ENCODE peak calls at places on chromosomes 3 and 15, in six cellular contexts. M is H9, H is IMR-90, Y is H1, E is mesenchymal stem cell, U is trophoblast cell. L is an unnamed sample.

GRCh38 chr3:71072288-71072687 is 511.2 kb downstream of the FOXP1 start:
- DNase-seq in M (no peak), H (no peak), Y (no peak), E (no peak), U (no peak), L (no peak)

GRCh38 chr3:134427400-134428111 is 53.3 kb upstream of the AMOTL2 start:
- DNase-seq in M (no peak), H (peak; percentile 100), Y (no peak), E (peak; percentile 99), U (peak; percentile 99), L (no peak)

GRCh38 chr15:39596358-39597051 is 15.6 kb downstream of the THBS1 start:
- DNase-seq in M (no peak), H (peak; percentile 52), Y (no peak), E (peak; percentile 47), U (no peak), L (no peak)

GRCh38 chr15:85967553-85967952 is 112.1 kb upstream of the AGBL1 start:
- DNase-seq in M (no peak), H (no peak), Y (no peak), E (no peak), U (no peak), L (no peak)

GRCh38 chr3:3800685-3801509 is 1.7 kb downstream of the LRRN1 start:
- DNase-seq in M (peak; percentile 40), H (no peak), Y (no peak), E (no peak), U (peak; percentile 13), L (peak; percentile 32)

GRCh38 chr3:88058593-88059379 is at the start of the genes CGGBP1 and ZNF654:
- DNase-seq in M (peak; percentile 98), H (peak; percentile 99), Y (peak; percentile 94), E (peak; percentile 100), U (peak; percentile 99), L (peak; percentile 98)

GRCh38 chr15:27061739-27062138 is 90.8 kb downstream of the GABRG3 start:
- DNase-seq in M (no peak), H (no peak), Y (no peak), E (no peak), U (no peak), L (no peak)

GRCh38 chr3:99902091-99902490 is 84.4 kb downstream of the CMSS1 start:
- DNase-seq in M (no peak), H (peak; percentile 43), Y (no peak), E (no peak), U (peak; percentile 8), L (no peak)

GRCh38 chr3:133377396-133377795 is 22.5 kb upstream of the BFSP2 start:
- DNase-seq in M (no peak), H (peak; percentile 69), Y (no peak), E (peak; percentile 43), U (peak; percentile 63), L (no peak)

GRCh38 chr15:75451674-75452363 is at the start of gene SIN3A:
- DNase-seq in M (peak; percentile 100), H (peak; percentile 100), Y (peak; percentile 100), E (peak; percentile 100), U (peak; percentile 100), L (peak; percentile 100)

GRCh38 chr15:75451202-75451673 is 252 bp downstream of the SIN3A start:
- DNase-seq in M (no peak), H (no peak), Y (no peak), E (no peak), U (no peak), L (no peak)

GRCh38 chr15:75452364-75452967 is 976 bp upstream of the SIN3A start:
- DNase-seq in M (peak; percentile 80), H (peak; percentile 70), Y (no peak), E (peak; percentile 91), U (peak; percentile 88), L (peak; percentile 70)

GRCh38 chr15:75449585-75450306 is 1.7 kb downstream of the SIN3A start:
- DNase-seq in M (no peak), H (no peak), Y (no peak), E (no peak), U (no peak), L (no peak)

GRCh38 chr15:75450307-75451201 is 936 bp downstream of the SIN3A start:
- DNase-seq in M (peak; percentile 98), H (peak; percentile 96), Y (peak; percentile 94), E (peak; percentile 98), U (peak; percentile 86), L (peak; percentile 97)
- H2AFZ ChIP-seq in M (no peak overlapping the region), H (peak overlapping the region; percentile 92), Y (no peak overlapping the region), E (peak overlapping the region; percentile 30), U (peak overlapping the region; percentile 62), L (peak overlapping the region; percentile 58)

GRCh38 chr15:63380828-63381282 is 791 bp downstream of the CA12 start:
- DNase-seq in M (no peak), H (no peak), Y (no peak), E (no peak), U (no peak), L (no peak)

GRCh38 chr15:63381301-63382192 is at the start of gene CA12:
- DNase-seq in M (peak; percentile 63), H (peak; percentile 55), Y (peak; percentile 34), E (peak; percentile 47), U (peak; percentile 71), L (peak; percentile 38)

GRCh38 chr15:63380151-63380827 is 1.4 kb downstream of the CA12 start:
- DNase-seq in M (no peak), H (no peak), Y (no peak), E (no peak), U (no peak), L (no peak)

GRCh38 chr15:63378946-63379345 is 2.7 kb downstream of the CA12 start:
- DNase-seq in M (no peak), H (no peak), Y (no peak), E (no peak), U (no peak), L (no peak)

GRCh38 chr15:63379492-63380150 is 2.0 kb downstream of the CA12 start:
- DNase-seq in M (no peak), H (no peak), Y (no peak), E (no peak), U (no peak), L (no peak)
- H3K23ac ChIP-seq in M (no peak overlapping the region), H (peak overlapping the region; percentile 54), Y (no peak overlapping the region), E (no peak overlapping the region), U (no peak overlapping the region), L (no peak overlapping the region)

GRCh38 chr3:106172780-106173179 is 304.0 kb upstream of the CBLB start:
- DNase-seq in M (no peak), H (no peak), Y (no peak), E (no peak), U (no peak), L (no peak)

DNA sequence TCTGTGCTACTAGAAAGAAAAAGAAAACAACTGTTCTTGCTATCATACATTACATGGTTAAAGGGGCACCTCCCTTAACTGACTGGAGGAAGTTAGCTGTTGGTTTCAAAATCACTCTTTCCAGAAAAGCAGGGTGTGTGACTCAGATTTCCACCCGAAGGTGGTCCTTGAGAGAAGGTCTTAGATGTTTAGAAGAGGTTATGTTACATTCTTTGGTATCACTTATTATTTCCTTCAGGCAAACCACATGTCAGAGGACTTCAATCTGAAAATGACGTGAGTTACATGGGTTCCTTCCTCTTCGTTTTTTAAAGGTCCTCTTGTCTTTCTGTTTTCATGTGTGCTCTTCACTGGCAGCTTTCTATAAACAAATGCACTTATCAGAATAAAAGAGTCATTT is 307.9 kb upstream of the CBLB start:
- DNase-seq in M (no peak), H (peak; percentile 23), Y (no peak), E (peak; percentile 53), U (no peak), L (no peak)
- H4K8ac ChIP-seq in M (no peak overlapping the region), H (no peak overlapping the region), Y (no peak overlapping the region), E (no peak overlapping the region), U (no peak overlapping the region), L (no peak overlapping the region)

DNA sequence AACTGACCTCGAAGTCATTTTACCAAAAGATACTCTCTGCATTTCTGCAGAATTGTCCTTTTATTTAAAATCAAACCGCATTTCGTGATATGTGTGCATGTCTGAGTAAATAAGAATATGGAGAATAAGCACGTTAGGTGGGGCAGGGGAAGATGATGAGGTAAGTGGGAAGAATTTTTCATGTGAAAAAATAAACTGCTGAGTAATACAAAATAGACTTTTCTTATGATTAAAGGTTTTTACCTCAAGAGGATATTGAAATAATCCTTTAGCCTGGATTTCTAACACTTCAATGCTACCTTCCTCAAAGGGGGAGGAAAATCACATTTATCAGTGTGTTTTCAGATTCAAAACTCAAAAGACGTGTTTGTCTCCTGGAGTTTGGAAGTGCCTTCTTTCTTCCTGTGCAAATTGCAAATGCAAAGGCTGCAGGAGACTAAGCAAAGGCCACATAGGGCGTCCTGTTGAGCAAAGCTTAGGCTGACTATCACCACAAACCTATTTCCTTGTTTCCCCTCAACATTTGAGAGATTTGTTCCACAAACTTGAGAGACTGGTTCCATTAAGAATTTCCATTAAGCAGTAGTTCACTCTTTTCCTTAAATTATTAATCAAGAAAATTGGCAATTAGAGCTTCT is 813.5 kb downstream of the MCTP2 start:
- DNase-seq in M (no peak), H (no peak), Y (no peak), E (no peak), U (no peak), L (no peak)
- H2AFZ ChIP-seq in M (no peak overlapping the region), H (no peak overlapping the region), Y (no peak overlapping the region), E (no peak overlapping the region), U (no peak overlapping the region), L (peak overlapping the region; percentile 27)

DNA sequence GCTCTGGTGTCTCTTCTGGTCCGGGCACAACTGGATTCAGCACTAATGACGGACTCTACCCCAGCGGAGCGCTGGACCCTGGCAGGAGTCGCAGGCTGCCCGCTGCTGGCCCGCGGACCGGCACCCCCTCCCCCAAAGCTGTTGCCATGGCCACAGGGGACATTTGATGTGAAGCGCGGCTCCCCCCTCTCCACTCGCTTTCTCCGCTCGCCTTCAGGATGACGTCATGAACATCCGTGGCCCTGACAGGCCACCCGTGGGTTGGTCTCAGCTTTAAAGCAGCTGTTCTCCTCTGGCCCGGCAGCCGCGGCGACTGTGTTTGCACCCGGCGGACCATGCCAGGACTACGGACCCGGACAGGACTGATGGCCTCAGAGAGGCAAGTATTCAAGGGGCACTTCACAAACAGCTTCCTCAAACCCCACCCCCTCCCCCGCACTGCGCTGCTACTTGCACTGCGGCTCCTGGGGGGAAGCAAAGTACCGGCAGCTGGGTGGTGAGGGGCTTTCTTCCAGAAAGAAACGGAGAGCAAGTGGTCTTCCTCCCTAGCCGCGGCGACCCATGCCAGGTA is 16.7 kb upstream of the AEN start:
- DNase-seq in M (no peak), H (no peak), Y (no peak), E (no peak), U (no peak), L (no peak)
- H3K23ac ChIP-seq in M (no peak overlapping the region), H (no peak overlapping the region), Y (no peak overlapping the region), E (no peak overlapping the region), U (no peak overlapping the region), L (peak overlapping the region; percentile 52)

DNA sequence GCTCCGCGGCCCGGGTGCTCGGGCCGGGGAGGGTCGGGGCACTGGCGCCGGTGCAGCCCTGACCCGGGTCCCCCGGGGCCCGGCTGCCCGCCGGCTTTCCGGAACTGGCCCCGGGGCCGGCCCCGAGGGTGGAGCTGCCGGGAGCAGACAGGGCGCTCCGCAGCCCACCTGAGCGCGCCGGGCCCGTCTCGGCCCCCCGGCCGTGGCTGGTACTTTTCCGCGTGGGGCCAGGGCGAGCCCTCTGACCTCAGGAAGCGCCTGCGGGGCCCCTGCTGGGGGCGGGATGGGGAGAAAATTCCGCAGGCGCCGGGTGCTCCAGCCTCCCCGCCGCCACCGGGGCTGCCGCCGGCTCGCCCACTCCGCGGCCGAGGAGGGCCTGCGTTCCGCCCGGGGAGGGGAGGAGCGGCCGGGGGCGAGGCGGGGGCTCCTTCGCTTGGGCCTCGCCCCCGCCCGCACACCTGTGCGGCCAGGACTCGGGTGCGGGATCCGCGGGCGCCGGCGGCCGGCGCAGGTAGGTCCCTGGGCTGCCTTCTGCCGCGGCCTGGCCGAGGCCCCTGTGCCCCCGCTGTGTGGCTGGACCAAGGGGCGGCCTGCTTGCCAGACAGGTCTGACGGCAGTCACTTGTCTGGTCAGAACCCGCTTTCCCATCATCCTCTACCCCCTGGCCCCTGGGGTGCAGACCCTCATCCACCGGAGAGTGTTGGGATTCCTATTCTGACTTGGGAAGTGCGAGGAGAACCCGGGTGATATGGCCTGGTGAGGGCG is 3.5 kb downstream of the FURIN start:
- DNase-seq in M (peak; percentile 54), H (no peak), Y (no peak), E (peak; percentile 29), U (peak; percentile 64), L (no peak)
- H4K8ac ChIP-seq in M (no peak overlapping the region), H (peak overlapping the region; percentile 56), Y (peak overlapping the region; percentile 20), E (no peak overlapping the region), U (peak overlapping the region; percentile 98), L (no peak overlapping the region)